ENCODE peak calls at places on chromosomes 12 and 14, in eight cellular contexts. N is hepatocyte, X is RWPE1, K is esophagus squamous epithelium, L is brain microvascular endothelial cell, J is coronary artery, U is astrocyte, C is H9. Y is an unnamed sample.

GRCh38 chr12:48349471-48349870 is 1.2 kb downstream of the ZNF641 start:
- DNase-seq in N (no peak), X (no peak), K (no peak), L (peak; percentile 9), J (no peak), U (no peak), C (no peak), Y (no peak)

GRCh38 chr14:100548939-100549338 is 38.3 kb downstream of the BEGAIN start:
- DNase-seq in N (no peak), X (no peak), K (no peak), L (no peak), J (no peak), U (no peak), C (no peak), Y (no peak)

GRCh38 chr14:91419044-91419397 is 1.4 kb upstream of the CCDC88C start:
- DNase-seq in N (no peak), X (no peak), K (no peak), L (no peak), J (no peak), U (no peak), C (no peak), Y (no peak)

GRCh38 chr12:114414031-114414865 is 8.3 kb upstream of the TBX5 start:
- DNase-seq in N (peak; percentile 21), X (no peak), K (no peak), L (no peak), J (no peak), U (no peak), C (no peak), Y (no peak)

GRCh38 chr12:62581288-62582064 is 114.8 kb downstream of the MON2 start:
- DNase-seq in N (peak; percentile 50), X (peak; percentile 40), K (no peak), L (no peak), J (no peak), U (peak; percentile 51), C (no peak), Y (peak; percentile 53)

GRCh38 chr14:73325630-73326299 is 88.5 kb downstream of the PAPLN start:
- DNase-seq in N (no peak), X (no peak), K (no peak), L (no peak), J (no peak), U (no peak), C (no peak), Y (no peak)

GRCh38 chr12:34345801-34346200 is 323.5 kb downstream of the ALG10 start:
- DNase-seq in N (no peak), X (no peak), K (no peak), L (no peak), J (no peak), U (no peak), C (no peak), Y (no peak)

GRCh38 chr12:43106355-43106754 is 445.6 kb downstream of the ADAMTS20 start:
- DNase-seq in N (no peak), X (no peak), K (no peak), L (no peak), J (no peak), U (no peak), C (no peak), Y (no peak)

GRCh38 chr12:128613821-128614220 is 209.9 kb downstream of the SLC15A4 start:
- DNase-seq in N (no peak), X (no peak), K (no peak), L (no peak), J (no peak), U (no peak), C (peak; percentile 73), Y (no peak)

GRCh38 chr14:56666294-56666693 is 86.7 kb downstream of the TMEM260 start:
- DNase-seq in N (peak; percentile 65), X (no peak), K (no peak), L (no peak), J (no peak), U (no peak), C (no peak), Y (peak; percentile 8)

GRCh38 chr14:55309761-55310365 is 38.6 kb downstream of the FBXO34 start:
- DNase-seq in N (no peak), X (no peak), K (no peak), L (no peak), J (no peak), U (peak; percentile 21), C (no peak), Y (no peak)

GRCh38 chr14:99270491-99271287 is 1.3 kb downstream of the BCL11B start:
- DNase-seq in N (peak; percentile 44), X (no peak), K (no peak), L (no peak), J (no peak), U (no peak), C (peak; percentile 69), Y (no peak)

GRCh38 chr12:50241178-50241577 is 42.1 kb downstream of the LIMA1 start:
- DNase-seq in N (no peak), X (no peak), K (no peak), L (no peak), J (no peak), U (no peak), C (no peak), Y (no peak)

GRCh38 chr14:46496409-46496808 is 155.2 kb downstream of the RPL10L start:
- DNase-seq in N (no peak), X (no peak), K (no peak), L (no peak), J (no peak), U (no peak), C (no peak), Y (no peak)

GRCh38 chr12:132218915-132219314 is 74.7 kb downstream of the NOC4L start:
- DNase-seq in N (no peak), X (no peak), K (no peak), L (no peak), J (no peak), U (no peak), C (peak; percentile 83), Y (peak; percentile 35)

GRCh38 chr12:53217049-53217929 is 10.2 kb upstream of the ITGB7 start:
- DNase-seq in N (no peak), X (no peak), K (no peak), L (no peak), J (no peak), U (no peak), C (peak; percentile 88), Y (peak; percentile 63)

GRCh38 chr12:124568431-124569374 is 1.3 kb upstream of the NCOR2 start:
- DNase-seq in N (peak; percentile 80), X (no peak), K (no peak), L (peak; percentile 84), J (peak; percentile 91), U (peak; percentile 94), C (peak; percentile 71), Y (peak; percentile 41)
- TF ChIP-seq CTCF in N (peak; percentile 61), X (peak; percentile 6), K (peak; percentile 35), L (peak; percentile 76), J (peak; percentile 26), U (no peak), C (peak; percentile 46), Y (peak; percentile 43)

DNA sequence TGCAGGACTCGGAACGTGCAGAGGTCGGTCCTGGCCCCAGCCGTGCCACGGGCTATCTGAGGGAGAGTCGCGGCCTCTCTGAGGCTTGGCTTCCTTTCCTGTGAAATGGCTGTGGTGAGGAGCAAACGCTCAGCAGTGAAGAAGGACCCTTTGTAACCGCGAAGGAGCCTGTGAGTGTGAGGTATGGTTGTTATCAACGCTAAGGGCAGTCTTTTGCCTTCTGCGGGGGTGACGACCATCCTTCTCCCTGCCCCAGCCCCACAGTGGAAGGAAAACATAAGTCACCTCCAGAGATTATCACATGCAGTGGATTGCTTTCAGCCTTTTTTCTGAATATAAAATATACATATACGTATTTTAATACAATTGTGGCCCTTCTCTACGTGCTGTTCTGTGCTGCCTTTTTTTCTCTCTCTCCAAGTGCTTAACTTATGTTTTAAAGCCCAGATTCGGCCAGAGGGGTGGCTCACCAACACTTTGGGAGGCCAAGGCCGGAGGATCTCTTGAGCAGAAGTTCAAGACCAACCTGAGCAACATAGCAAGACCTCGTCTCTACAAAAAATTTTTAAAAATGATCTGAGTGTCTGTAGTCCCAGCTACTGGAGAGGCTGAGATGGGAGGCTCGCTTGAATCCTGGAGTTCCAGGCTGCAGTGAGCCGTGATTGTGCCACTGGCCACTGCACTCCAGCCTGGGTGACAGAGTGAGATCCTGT is 17.4 kb downstream of the TAMALIN start:
- DNase-seq in N (no peak), X (no peak), K (no peak), L (no peak), J (no peak), U (peak; percentile 18), C (no peak), Y (no peak)
- TF ChIP-seq CTCF in N (no peak), X (peak; percentile 69), K (no peak), L (no peak), J (no peak), U (no peak), C (peak; percentile 13), Y (no peak)

DNA sequence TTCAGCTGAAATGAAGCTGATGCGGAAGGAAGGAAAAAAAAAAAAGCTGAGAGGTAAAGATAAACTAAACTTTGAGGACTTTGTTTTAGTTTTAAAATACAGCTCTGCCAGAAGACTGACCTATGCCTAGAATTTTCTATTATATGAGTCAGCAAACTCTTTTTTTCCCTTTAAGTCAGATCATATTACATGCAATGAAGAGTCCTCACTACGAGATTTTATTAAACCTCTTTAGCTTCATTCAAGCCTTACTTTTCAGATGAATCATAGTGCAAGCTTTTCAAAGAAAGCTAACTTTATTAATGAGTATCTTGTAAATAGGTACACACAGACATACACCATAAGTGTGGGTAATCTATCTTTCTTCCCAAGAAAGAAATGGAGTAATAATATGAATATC is 57.8 kb upstream of the FSCB start:
- DNase-seq in N (no peak), X (no peak), K (no peak), L (no peak), J (no peak), U (peak; percentile 11), C (no peak), Y (peak; percentile 27)
- TF ChIP-seq CTCF in N (no peak), X (no peak), K (no peak), L (no peak), J (no peak), U (no peak), C (no peak), Y (no peak)

GRCh38 chr12:82522762-82523161 is 163.9 kb upstream of the TMTC2 start:
- DNase-seq in N (no peak), X (no peak), K (no peak), L (no peak), J (no peak), U (no peak), C (no peak), Y (no peak)

GRCh38 chr12:82517808-82518207 is 159.5 kb downstream of the METTL25 start:
- DNase-seq in N (no peak), X (no peak), K (no peak), L (no peak), J (no peak), U (no peak), C (peak; percentile 45), Y (no peak)

GRCh38 chr12:82519508-82519907 is 161.2 kb downstream of the METTL25 start:
- DNase-seq in N (no peak), X (no peak), K (no peak), L (no peak), J (no peak), U (no peak), C (no peak), Y (no peak)

GRCh38 chr12:82522285-82522684 is 164.0 kb downstream of the METTL25 start:
- DNase-seq in N (no peak), X (no peak), K (no peak), L (no peak), J (no peak), U (no peak), C (no peak), Y (no peak)

DNA sequence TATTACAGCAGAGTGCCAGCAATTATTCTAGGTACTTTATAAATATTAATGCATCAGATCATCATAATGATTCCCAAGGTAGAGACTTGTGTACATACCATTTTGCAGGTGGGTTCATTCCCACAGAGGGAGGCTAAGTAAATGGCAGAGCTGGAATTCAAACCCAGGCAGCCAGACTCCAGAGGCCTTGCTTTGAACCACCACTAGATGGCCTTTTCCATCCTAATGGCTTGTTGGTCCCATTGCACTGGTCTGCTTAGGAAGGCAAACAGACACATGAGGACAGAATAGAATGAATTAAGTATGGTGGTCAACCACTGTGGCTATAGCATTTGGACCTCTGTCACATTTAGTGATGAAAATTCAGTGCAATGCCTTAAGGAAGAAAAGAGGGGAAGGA is 158.7 kb downstream of the METTL25 start:
- DNase-seq in N (peak; percentile 7), X (no peak), K (no peak), L (peak; percentile 29), J (no peak), U (no peak), C (peak; percentile 64), Y (peak; percentile 40)
- TF ChIP-seq CTCF in N (peak; percentile 27), X (no peak), K (no peak), L (peak; percentile 78), J (no peak), U (peak; percentile 17), C (peak; percentile 76), Y (peak; percentile 29)